ENCODE peak calls at places on chromosome 4, in five cellular contexts. One of them, this sample, is unnamed. For H3K36me3 and H3K27me3, the result is how much of the 10 kb centered on the place peaks cover.

GRCh38 chr4:170589597-170590191 is 499.9 kb upstream of the AADAT start:
- DNase-seq in CD4-positive, CD25-positive, alpha-beta regulatory T cell: no peak
- DNase-seq in Panc1: peak
- DNase-seq in lower lobe of right lung: no peak
- DNase-seq in brain microvascular endothelial cell: peak
- DNase-seq in this sample: no peak

GRCh38 chr4:137659431-137659830 is 127.1 kb upstream of the PCDH18 start:
- DNase-seq in brain microvascular endothelial cell: no peak
- DNase-seq in Panc1: no peak
- DNase-seq in lower lobe of right lung: no peak
- DNase-seq in CD4-positive, CD25-positive, alpha-beta regulatory T cell: no peak
- DNase-seq in this sample: no peak

GRCh38 chr4:94933799-94934198 is 176.0 kb downstream of the BMPR1B start:
- DNase-seq in Panc1: no peak
- DNase-seq in brain microvascular endothelial cell: peak
- DNase-seq in CD4-positive, CD25-positive, alpha-beta regulatory T cell: no peak
- DNase-seq in lower lobe of right lung: no peak
- DNase-seq in this sample: no peak

GRCh38 chr4:121484633-121485032 is 103.8 kb upstream of the QRFPR start:
- DNase-seq in lower lobe of right lung: peak
- DNase-seq in brain microvascular endothelial cell: peak
- DNase-seq in CD4-positive, CD25-positive, alpha-beta regulatory T cell: no peak
- DNase-seq in Panc1: peak
- DNase-seq in this sample: no peak

GRCh38 chr4:54709281-54709854 is 51.6 kb downstream of the KIT start:
- DNase-seq in CD4-positive, CD25-positive, alpha-beta regulatory T cell: no peak
- DNase-seq in lower lobe of right lung: no peak
- DNase-seq in brain microvascular endothelial cell: no peak
- DNase-seq in Panc1: no peak
- DNase-seq in this sample: no peak

GRCh38 chr4:2042207-2042946 is 16.8 kb upstream of the NAT8L start:
- DNase-seq in Panc1: no peak
- DNase-seq in lower lobe of right lung: peak
- DNase-seq in CD4-positive, CD25-positive, alpha-beta regulatory T cell: peak
- DNase-seq in brain microvascular endothelial cell: no peak
- DNase-seq in this sample: peak

GRCh38 chr4:125938541-125938940 is 623.8 kb downstream of the FAT4 start:
- DNase-seq in Panc1: no peak
- DNase-seq in CD4-positive, CD25-positive, alpha-beta regulatory T cell: no peak
- DNase-seq in lower lobe of right lung: no peak
- DNase-seq in brain microvascular endothelial cell: no peak
- DNase-seq in this sample: no peak

GRCh38 chr4:139243448-139244365 is 36.3 kb downstream of the MGARP start:
- DNase-seq in brain microvascular endothelial cell: peak
- DNase-seq in Panc1: no peak
- DNase-seq in lower lobe of right lung: no peak
- DNase-seq in CD4-positive, CD25-positive, alpha-beta regulatory T cell: no peak
- DNase-seq in this sample: no peak

GRCh38 chr4:26671111-26671510 is 87.2 kb downstream of the TBC1D19 start:
- DNase-seq in Panc1: no peak
- DNase-seq in brain microvascular endothelial cell: no peak
- DNase-seq in lower lobe of right lung: no peak
- DNase-seq in CD4-positive, CD25-positive, alpha-beta regulatory T cell: no peak
- DNase-seq in this sample: no peak

GRCh38 chr4:25776795-25777194 is 86.0 kb downstream of the SEL1L3 start:
- DNase-seq in Panc1: no peak
- DNase-seq in CD4-positive, CD25-positive, alpha-beta regulatory T cell: no peak
- DNase-seq in lower lobe of right lung: no peak
- DNase-seq in brain microvascular endothelial cell: no peak
- DNase-seq in this sample: no peak

GRCh38 chr4:85726555-85726954 is 251.6 kb downstream of the ARHGAP24 start:
- DNase-seq in lower lobe of right lung: no peak
- DNase-seq in Panc1: no peak
- DNase-seq in brain microvascular endothelial cell: no peak
- DNase-seq in CD4-positive, CD25-positive, alpha-beta regulatory T cell: no peak
- DNase-seq in this sample: no peak

GRCh38 chr4:107721436-107722090 is 1.5 kb upstream of the PAPSS1 start:
- DNase-seq in CD4-positive, CD25-positive, alpha-beta regulatory T cell: peak
- DNase-seq in brain microvascular endothelial cell: no peak
- DNase-seq in lower lobe of right lung: no peak
- DNase-seq in Panc1: no peak
- DNase-seq in this sample: peak

GRCh38 chr4:18844726-18845125 is 823.2 kb upstream of the LCORL start:
- DNase-seq in lower lobe of right lung: no peak
- DNase-seq in brain microvascular endothelial cell: peak
- DNase-seq in CD4-positive, CD25-positive, alpha-beta regulatory T cell: no peak
- DNase-seq in Panc1: no peak
- DNase-seq in this sample: no peak

GRCh38 chr4:15234101-15234500 is 193.7 kb upstream of the C1QTNF7 start:
- DNase-seq in lower lobe of right lung: no peak
- DNase-seq in Panc1: no peak
- DNase-seq in CD4-positive, CD25-positive, alpha-beta regulatory T cell: no peak
- DNase-seq in brain microvascular endothelial cell: peak
- DNase-seq in this sample: no peak

GRCh38 chr4:86223472-86223871 is 136.4 kb downstream of the MAPK10 start:
- DNase-seq in CD4-positive, CD25-positive, alpha-beta regulatory T cell: no peak
- DNase-seq in lower lobe of right lung: no peak
- DNase-seq in Panc1: peak
- DNase-seq in brain microvascular endothelial cell: peak
- DNase-seq in this sample: peak

GRCh38 chr4:15779336-15779735 is 1.2 kb downstream of the CD38 start:
- DNase-seq in Panc1: no peak
- DNase-seq in CD4-positive, CD25-positive, alpha-beta regulatory T cell: no peak
- DNase-seq in brain microvascular endothelial cell: peak
- DNase-seq in lower lobe of right lung: peak
- DNase-seq in this sample: no peak

GRCh38 chr4:95105112-95105511 is 347.4 kb downstream of the BMPR1B start:
- DNase-seq in brain microvascular endothelial cell: no peak
- DNase-seq in lower lobe of right lung: no peak
- DNase-seq in Panc1: no peak
- DNase-seq in CD4-positive, CD25-positive, alpha-beta regulatory T cell: no peak
- DNase-seq in this sample: no peak

GRCh38 chr4:160180206-160180605 is 1077.3 kb downstream of the RAPGEF2 start:
- DNase-seq in lower lobe of right lung: no peak
- DNase-seq in Panc1: no peak
- DNase-seq in brain microvascular endothelial cell: peak
- DNase-seq in CD4-positive, CD25-positive, alpha-beta regulatory T cell: no peak
- DNase-seq in this sample: no peak

GRCh38 chr4:169179609-169180526 is 90.9 kb downstream of the SH3RF1 start:
- DNase-seq in brain microvascular endothelial cell: no peak
- DNase-seq in Panc1: no peak
- DNase-seq in CD4-positive, CD25-positive, alpha-beta regulatory T cell: no peak
- DNase-seq in lower lobe of right lung: no peak
- DNase-seq in this sample: no peak

GRCh38 chr4:166162327-166162726 is 289.3 kb downstream of the TLL1 start:
- DNase-seq in CD4-positive, CD25-positive, alpha-beta regulatory T cell: no peak
- DNase-seq in lower lobe of right lung: no peak
- DNase-seq in Panc1: no peak
- DNase-seq in brain microvascular endothelial cell: no peak
- DNase-seq in this sample: no peak

GRCh38 chr4:173088144-173088543 is 80.5 kb upstream of the GALNT7 start:
- DNase-seq in brain microvascular endothelial cell: no peak
- DNase-seq in CD4-positive, CD25-positive, alpha-beta regulatory T cell: no peak
- DNase-seq in lower lobe of right lung: no peak
- DNase-seq in Panc1: no peak
- DNase-seq in this sample: no peak

GRCh38 chr4:20418865-20419451 is 167.3 kb downstream of the SLIT2 start:
- DNase-seq in brain microvascular endothelial cell: peak
- DNase-seq in lower lobe of right lung: no peak
- DNase-seq in Panc1: no peak
- DNase-seq in CD4-positive, CD25-positive, alpha-beta regulatory T cell: peak
- DNase-seq in this sample: peak

GRCh38 chr4:139167774-139168444 is 9.1 kb downstream of the ELF2 start:
- DNase-seq in lower lobe of right lung: no peak
- DNase-seq in Panc1: no peak
- DNase-seq in CD4-positive, CD25-positive, alpha-beta regulatory T cell: no peak
- DNase-seq in brain microvascular endothelial cell: peak
- DNase-seq in this sample: no peak

GRCh38 chr4:168505996-168506395 is 9.1 kb downstream of the PALLD start:
- DNase-seq in Panc1: no peak
- DNase-seq in brain microvascular endothelial cell: no peak
- DNase-seq in lower lobe of right lung: no peak
- DNase-seq in CD4-positive, CD25-positive, alpha-beta regulatory T cell: no peak
- DNase-seq in this sample: no peak

GRCh38 chr4:34771632-34772031 is 1472.7 kb downstream of the ARAP2 start:
- DNase-seq in brain microvascular endothelial cell: no peak
- DNase-seq in Panc1: no peak
- DNase-seq in CD4-positive, CD25-positive, alpha-beta regulatory T cell: no peak
- DNase-seq in lower lobe of right lung: no peak
- DNase-seq in this sample: no peak

GRCh38 chr4:5237086-5237485 is 185.8 kb downstream of the STK32B start:
- DNase-seq in brain microvascular endothelial cell: no peak
- DNase-seq in CD4-positive, CD25-positive, alpha-beta regulatory T cell: no peak
- DNase-seq in Panc1: no peak
- DNase-seq in lower lobe of right lung: no peak
- DNase-seq in this sample: no peak

DNA sequence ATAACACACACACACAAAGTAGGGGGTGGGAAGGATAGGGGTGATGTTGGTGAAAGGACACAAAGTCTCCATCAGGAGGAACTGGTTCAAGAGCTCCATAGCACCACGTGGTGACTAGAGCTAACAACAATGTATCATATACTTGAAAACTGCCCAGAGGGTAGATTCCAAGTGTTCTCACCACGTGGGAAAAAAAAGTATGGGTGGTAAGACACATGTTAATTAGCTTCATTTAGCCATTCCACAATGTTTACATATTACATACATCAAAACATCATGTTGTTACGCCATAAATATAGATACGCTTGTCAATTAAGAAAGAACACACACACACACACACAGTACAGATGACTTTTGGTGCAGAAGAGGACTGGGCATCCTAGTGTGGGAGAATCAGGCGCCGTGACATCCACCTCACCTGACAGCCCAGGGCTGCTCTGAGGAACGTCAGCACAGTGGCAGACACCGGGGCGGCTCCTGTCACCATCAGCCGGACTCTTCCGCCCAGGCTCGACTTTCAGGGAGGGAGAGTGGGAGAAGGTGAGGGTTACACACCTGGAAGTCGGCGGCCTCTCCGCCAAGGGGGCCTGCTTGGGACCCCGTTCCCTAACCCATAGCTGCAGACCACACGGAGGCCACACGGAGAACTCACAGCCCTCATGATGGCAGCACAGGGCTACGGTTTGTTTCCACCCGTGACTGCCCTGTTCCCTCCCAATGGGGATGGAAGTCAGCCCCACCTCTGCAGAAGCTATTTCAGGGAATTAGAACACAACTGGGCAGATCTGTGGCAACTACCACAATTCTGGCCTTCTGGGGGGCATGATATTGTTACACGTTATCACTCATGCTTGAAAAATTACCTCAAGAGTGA is 31.8 kb upstream of the CENPU start:
- DNase-seq in Panc1: no peak
- DNase-seq in brain microvascular endothelial cell: no peak
- DNase-seq in lower lobe of right lung: no peak
- DNase-seq in CD4-positive, CD25-positive, alpha-beta regulatory T cell: no peak
- DNase-seq in this sample: no peak
- H3K36me3 ChIP-seq in Panc1: under half
- H3K36me3 ChIP-seq in brain microvascular endothelial cell: under half
- H3K36me3 ChIP-seq in lower lobe of right lung: half or more
- H3K36me3 ChIP-seq in CD4-positive, CD25-positive, alpha-beta regulatory T cell: half or more
- H3K36me3 ChIP-seq in this sample: under half

DNA sequence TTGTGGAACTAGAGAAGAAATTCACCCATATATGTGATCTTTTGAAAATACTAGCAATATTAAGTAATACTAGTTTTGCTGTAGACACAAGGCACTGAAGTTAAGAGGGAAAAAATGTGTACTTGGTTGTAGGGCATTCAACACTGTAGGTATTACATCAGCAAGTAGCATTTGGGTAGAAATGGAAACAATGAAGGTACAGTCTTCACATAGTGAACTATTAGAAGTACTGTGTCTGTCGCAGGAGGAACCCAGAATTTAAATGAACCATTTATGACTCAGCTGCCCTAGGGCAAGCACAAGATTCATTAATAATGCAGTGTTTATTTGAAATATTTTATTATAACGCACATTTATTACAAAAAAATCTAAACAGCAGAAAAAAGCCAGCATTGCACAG is 572.7 kb upstream of the TENM3 start:
- DNase-seq in CD4-positive, CD25-positive, alpha-beta regulatory T cell: no peak
- DNase-seq in lower lobe of right lung: no peak
- DNase-seq in brain microvascular endothelial cell: no peak
- DNase-seq in Panc1: no peak
- DNase-seq in this sample: no peak
- H3K27me3 ChIP-seq in CD4-positive, CD25-positive, alpha-beta regulatory T cell: under half
- H3K27me3 ChIP-seq in lower lobe of right lung: under half
- H3K27me3 ChIP-seq in brain microvascular endothelial cell: under half
- H3K27me3 ChIP-seq in Panc1: under half
- H3K27me3 ChIP-seq in this sample: under half

GRCh38 chr4:151139814-151140213 is 40.4 kb downstream of the RPS3A start:
- DNase-seq in CD4-positive, CD25-positive, alpha-beta regulatory T cell: no peak
- DNase-seq in lower lobe of right lung: no peak
- DNase-seq in Panc1: no peak
- DNase-seq in brain microvascular endothelial cell: no peak
- DNase-seq in this sample: no peak

GRCh38 chr4:151144329-151145072 is 45.1 kb downstream of the RPS3A start:
- DNase-seq in Panc1: no peak
- DNase-seq in brain microvascular endothelial cell: no peak
- DNase-seq in CD4-positive, CD25-positive, alpha-beta regulatory T cell: no peak
- DNase-seq in lower lobe of right lung: no peak
- DNase-seq in this sample: no peak

GRCh38 chr4:151147000-151147399 is 47.6 kb downstream of the RPS3A start:
- DNase-seq in lower lobe of right lung: no peak
- DNase-seq in CD4-positive, CD25-positive, alpha-beta regulatory T cell: no peak
- DNase-seq in Panc1: no peak
- DNase-seq in brain microvascular endothelial cell: no peak
- DNase-seq in this sample: no peak

GRCh38 chr4:151143162-151143561 is 43.7 kb downstream of the RPS3A start:
- DNase-seq in Panc1: no peak
- DNase-seq in brain microvascular endothelial cell: no peak
- DNase-seq in lower lobe of right lung: no peak
- DNase-seq in CD4-positive, CD25-positive, alpha-beta regulatory T cell: no peak
- DNase-seq in this sample: no peak

GRCh38 chr4:151142758-151143157 is 43.3 kb downstream of the RPS3A start:
- DNase-seq in brain microvascular endothelial cell: no peak
- DNase-seq in lower lobe of right lung: no peak
- DNase-seq in Panc1: no peak
- DNase-seq in CD4-positive, CD25-positive, alpha-beta regulatory T cell: no peak
- DNase-seq in this sample: no peak
- H3K36me3 ChIP-seq in brain microvascular endothelial cell: under half
- H3K36me3 ChIP-seq in lower lobe of right lung: half or more
- H3K36me3 ChIP-seq in Panc1: under half
- H3K36me3 ChIP-seq in CD4-positive, CD25-positive, alpha-beta regulatory T cell: under half
- H3K36me3 ChIP-seq in this sample: under half

GRCh38 chr4:793109-793861 is 32.6 kb downstream of the CPLX1 start:
- DNase-seq in brain microvascular endothelial cell: no peak
- DNase-seq in CD4-positive, CD25-positive, alpha-beta regulatory T cell: no peak
- DNase-seq in Panc1: no peak
- DNase-seq in lower lobe of right lung: peak
- DNase-seq in this sample: no peak

GRCh38 chr4:792729-793108 is 33.2 kb downstream of the CPLX1 start:
- DNase-seq in Panc1: no peak
- DNase-seq in CD4-positive, CD25-positive, alpha-beta regulatory T cell: no peak
- DNase-seq in lower lobe of right lung: peak
- DNase-seq in brain microvascular endothelial cell: no peak
- DNase-seq in this sample: peak

GRCh38 chr4:795726-796119 is 30.2 kb downstream of the CPLX1 start:
- DNase-seq in Panc1: no peak
- DNase-seq in brain microvascular endothelial cell: no peak
- DNase-seq in lower lobe of right lung: peak
- DNase-seq in CD4-positive, CD25-positive, alpha-beta regulatory T cell: no peak
- DNase-seq in this sample: no peak

GRCh38 chr4:794911-795725 is 30.8 kb downstream of the CPLX1 start:
- DNase-seq in Panc1: no peak
- DNase-seq in lower lobe of right lung: peak
- DNase-seq in brain microvascular endothelial cell: no peak
- DNase-seq in CD4-positive, CD25-positive, alpha-beta regulatory T cell: no peak
- DNase-seq in this sample: no peak

GRCh38 chr4:793941-794621 is 31.8 kb downstream of the CPLX1 start:
- DNase-seq in Panc1: no peak
- DNase-seq in brain microvascular endothelial cell: no peak
- DNase-seq in lower lobe of right lung: peak
- DNase-seq in CD4-positive, CD25-positive, alpha-beta regulatory T cell: no peak
- DNase-seq in this sample: peak
- H3K27me3 ChIP-seq in Panc1: under half
- H3K27me3 ChIP-seq in brain microvascular endothelial cell: under half
- H3K27me3 ChIP-seq in lower lobe of right lung: half or more
- H3K27me3 ChIP-seq in CD4-positive, CD25-positive, alpha-beta regulatory T cell: under half
- H3K27me3 ChIP-seq in this sample: under half